ENCODE peak calls at places on chromosomes 2 and 18, in seven cellular contexts. K is Panc1, X is K562, U is HCT116, N is HepG2, W is SK-N-SH, V is GM12878. P is an unnamed sample.

GRCh38 chr2:109457366-109457765 is 156.4 kb downstream of the SEPTIN10 start:
- DNase-seq in K (no peak), X (no peak), U (no peak), N (no peak), W (no peak), V (no peak), P (no peak)

GRCh38 chr2:25971596-25971995 is 10.7 kb downstream of the KIF3C start:
- DNase-seq in K (no peak), X (no peak), U (no peak), N (no peak), W (no peak), V (no peak), P (no peak)

GRCh38 chr2:116810645-116811044 is 1003.8 kb upstream of the DDX18 start:
- DNase-seq in K (peak; percentile 35), X (no peak), U (no peak), N (no peak), W (no peak), V (no peak), P (no peak)

GRCh38 chr2:235343869-235344268 is 150.0 kb upstream of the AGAP1 start:
- DNase-seq in K (no peak), X (no peak), U (no peak), N (no peak), W (no peak), V (no peak), P (no peak)

GRCh38 chr18:76615065-76615733 is 120.2 kb upstream of the ZNF516 start:
- DNase-seq in K (no peak), X (no peak), U (no peak), N (no peak), W (no peak), V (no peak), P (no peak)

GRCh38 chr2:208820289-208820688 is 413.7 kb downstream of the PTH2R start:
- DNase-seq in K (no peak), X (no peak), U (peak; percentile 4), N (no peak), W (peak; percentile 7), V (no peak), P (peak; percentile 70)

GRCh38 chr18:57864615-57865121 is 61.6 kb upstream of the ATP8B1 start:
- DNase-seq in K (no peak), X (no peak), U (no peak), N (no peak), W (no peak), V (no peak), P (no peak)

GRCh38 chr2:12127639-12128038 is 381.2 kb downstream of the LPIN1 start:
- DNase-seq in K (no peak), X (no peak), U (no peak), N (no peak), W (no peak), V (no peak), P (no peak)

DNA sequence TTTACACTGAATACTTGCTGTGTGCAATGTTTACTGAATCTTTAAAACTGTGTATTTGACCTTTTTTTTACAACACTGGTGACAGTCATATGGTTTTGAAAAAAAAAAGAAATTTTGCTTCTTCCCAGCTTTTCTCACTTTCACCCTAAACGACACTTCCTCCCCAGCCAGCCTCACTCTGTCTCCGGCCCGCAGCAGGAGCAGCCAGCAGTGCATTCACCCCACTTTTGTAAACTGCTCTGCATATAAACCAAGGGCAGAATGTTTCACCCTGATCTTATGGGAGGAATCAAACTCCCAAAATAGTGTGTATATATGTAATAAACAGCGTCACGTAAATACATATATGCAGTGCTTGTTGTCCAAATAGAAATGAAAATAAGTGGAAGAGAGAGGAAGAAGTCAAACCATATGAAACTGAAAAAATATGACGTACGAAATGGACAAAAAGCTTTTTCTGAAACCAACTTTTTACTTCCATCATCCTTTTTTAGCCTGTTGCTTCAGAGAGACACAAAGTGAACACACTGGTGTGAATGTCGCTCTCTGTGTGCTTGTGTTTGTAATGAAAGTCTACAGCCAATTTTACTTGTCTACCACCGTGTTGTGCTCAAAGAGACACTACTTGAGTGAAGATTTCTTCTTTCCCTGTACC is 54.2 kb downstream of the ZCCHC2 start:
- DNase-seq in K (no peak), X (no peak), U (no peak), N (no peak), W (no peak), V (no peak), P (no peak)
- H3K36me3 ChIP-seq in K (peaks cover 10% of the 10 kb centered on the region), X (peaks cover 39% of the 10 kb centered on the region), U (peaks cover 6% of the 10 kb centered on the region), N (peaks cover 78% of the 10 kb centered on the region), W (peaks cover 26% of the 10 kb centered on the region), V (peaks cover 13% of the 10 kb centered on the region), P (no peaks in the 10 kb centered on the region)

GRCh38 chr2:164474873-164475272 is 146.4 kb downstream of the GRB14 start:
- DNase-seq in K (no peak), X (no peak), U (no peak), N (no peak), W (no peak), V (no peak), P (no peak)

GRCh38 chr2:164478205-164478604 is 143.1 kb downstream of the GRB14 start:
- DNase-seq in K (no peak), X (no peak), U (no peak), N (peak; percentile 84), W (no peak), V (no peak), P (no peak)

DNA sequence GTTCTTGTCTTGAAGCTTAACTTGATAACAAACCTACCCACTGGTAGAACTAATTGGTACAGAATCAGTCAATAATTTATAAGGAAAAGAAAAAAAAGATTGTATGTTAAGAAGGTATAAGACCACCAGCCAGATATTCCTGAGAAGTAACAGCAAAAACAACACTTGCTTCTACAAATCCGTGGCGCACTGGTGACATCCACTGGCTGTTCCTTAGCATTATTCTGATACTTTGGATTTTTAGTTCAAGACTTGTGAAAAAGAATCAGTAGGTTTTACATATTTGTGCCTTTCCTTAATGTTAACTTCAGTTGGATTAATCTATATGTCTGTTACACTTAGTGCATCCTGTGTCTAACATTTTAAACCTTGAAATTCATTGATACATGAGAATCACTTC is 141.8 kb downstream of the GRB14 start:
- DNase-seq in K (no peak), X (no peak), U (peak; percentile 27), N (peak; percentile 43), W (peak; percentile 22), V (no peak), P (peak; percentile 72)
- TF ChIP-seq REST in K (no peak), X (no peak), U (no peak), N (no peak), W (no peak), V (no peak), P (no peak)

GRCh38 chr18:59032308-59032707 is 107.4 kb upstream of the SEC11C start:
- DNase-seq in K (no peak), X (no peak), U (no peak), N (no peak), W (no peak), V (no peak), P (no peak)
- H3K36me3 ChIP-seq in K (no peaks in the 10 kb centered on the region), X (no peaks in the 10 kb centered on the region), U (no peaks in the 10 kb centered on the region), N (no peaks in the 10 kb centered on the region), W (no peaks in the 10 kb centered on the region), V (no peaks in the 10 kb centered on the region), P (no peaks in the 10 kb centered on the region)

GRCh38 chr2:240211598-240212424 is 71.4 kb upstream of the OTOS start:
- DNase-seq in K (no peak), X (no peak), U (no peak), N (no peak), W (no peak), V (no peak), P (no peak)
- TF ChIP-seq REST in K (no peak), X (no peak), U (no peak), N (no peak), W (no peak), V (no peak), P (no peak)